ENCODE peak calls at places on chromosomes 1 and 21, in six cellular contexts. One of them, this sample, is unnamed.
A peak's percentile ranks its signal among the peaks of the same experiment; 100 is the strongest.

GRCh38 chr1:170634293-170634692 is 29.6 kb upstream of the PRRX1 start:
- DNase-seq in IMR-90: peak; percentile 93
- DNase-seq in heart right ventricle: no peak
- DNase-seq in AG04449: peak; percentile 82
- DNase-seq in HFFc6: peak; percentile 93
- DNase-seq in HCT116: no peak
- DNase-seq in this sample: no peak

GRCh38 chr1:209398330-209398991 is 185.1 kb upstream of the CAMK1G start:
- DNase-seq in IMR-90: peak; percentile 88
- DNase-seq in heart right ventricle: peak; percentile 40
- DNase-seq in AG04449: peak; percentile 83
- DNase-seq in HCT116: no peak
- DNase-seq in HFFc6: peak; percentile 97
- DNase-seq in this sample: no peak

GRCh38 chr1:53380296-53380695 is 52.4 kb upstream of the LRP8 start:
- DNase-seq in heart right ventricle: no peak
- DNase-seq in HFFc6: no peak
- DNase-seq in HCT116: no peak
- DNase-seq in AG04449: no peak
- DNase-seq in IMR-90: no peak
- DNase-seq in this sample: no peak

GRCh38 chr1:2322065-2322571 is 69.2 kb downstream of the MORN1 start:
- DNase-seq in AG04449: peak; percentile 54
- DNase-seq in HFFc6: peak; percentile 87
- DNase-seq in IMR-90: peak; percentile 80
- DNase-seq in heart right ventricle: peak; percentile 81
- DNase-seq in HCT116: no peak
- DNase-seq in this sample: peak; percentile 36

GRCh38 chr1:50774759-50775351 is 185.2 kb downstream of the FAF1 start:
- DNase-seq in heart right ventricle: no peak
- DNase-seq in IMR-90: peak; percentile 74
- DNase-seq in AG04449: peak; percentile 19
- DNase-seq in HFFc6: peak; percentile 54
- DNase-seq in HCT116: peak; percentile 48
- DNase-seq in this sample: peak; percentile 12

GRCh38 chr1:36966242-36966641 is 68.1 kb downstream of the GRIK3 start:
- DNase-seq in IMR-90: peak; percentile 1
- DNase-seq in heart right ventricle: peak; percentile 16
- DNase-seq in AG04449: no peak
- DNase-seq in HCT116: no peak
- DNase-seq in HFFc6: no peak
- DNase-seq in this sample: peak; percentile 24

GRCh38 chr1:116356673-116357072 is 16.4 kb upstream of the ATP1A1 start:
- DNase-seq in HFFc6: peak; percentile 33
- DNase-seq in IMR-90: peak; percentile 71
- DNase-seq in heart right ventricle: no peak
- DNase-seq in HCT116: no peak
- DNase-seq in AG04449: no peak
- DNase-seq in this sample: no peak

GRCh38 chr1:59596432-59596831 is 218.3 kb upstream of the HOOK1 start:
- DNase-seq in HCT116: no peak
- DNase-seq in IMR-90: peak; percentile 95
- DNase-seq in AG04449: no peak
- DNase-seq in heart right ventricle: peak; percentile 33
- DNase-seq in HFFc6: peak; percentile 73
- DNase-seq in this sample: peak; percentile 15

GRCh38 chr1:2906620-2907019 is 105.1 kb upstream of the TTC34 start:
- DNase-seq in AG04449: no peak
- DNase-seq in heart right ventricle: no peak
- DNase-seq in IMR-90: no peak
- DNase-seq in HFFc6: no peak
- DNase-seq in HCT116: no peak
- DNase-seq in this sample: no peak

GRCh38 chr21:46605759-46606426 is 1.0 kb upstream of the S100B start:
- DNase-seq in AG04449: no peak
- DNase-seq in HFFc6: no peak
- DNase-seq in HCT116: no peak
- DNase-seq in heart right ventricle: peak; percentile 23
- DNase-seq in IMR-90: no peak
- DNase-seq in this sample: no peak

GRCh38 chr1:47635597-47635996 is 197.8 kb downstream of the FOXD2 start:
- DNase-seq in heart right ventricle: no peak
- DNase-seq in AG04449: no peak
- DNase-seq in HCT116: no peak
- DNase-seq in IMR-90: no peak
- DNase-seq in HFFc6: peak; percentile 38
- DNase-seq in this sample: no peak

GRCh38 chr1:172977296-172978027 is 73.3 kb downstream of the TNFSF18 start:
- DNase-seq in AG04449: no peak
- DNase-seq in IMR-90: no peak
- DNase-seq in HCT116: no peak
- DNase-seq in heart right ventricle: no peak
- DNase-seq in HFFc6: no peak
- DNase-seq in this sample: peak; percentile 27

GRCh38 chr1:172980971-172981370 is 69.8 kb downstream of the TNFSF18 start:
- DNase-seq in heart right ventricle: no peak
- DNase-seq in AG04449: no peak
- DNase-seq in HCT116: no peak
- DNase-seq in HFFc6: no peak
- DNase-seq in IMR-90: no peak
- DNase-seq in this sample: no peak

GRCh38 chr1:172978595-172978994 is 72.1 kb downstream of the TNFSF18 start:
- DNase-seq in IMR-90: no peak
- DNase-seq in HCT116: no peak
- DNase-seq in HFFc6: peak; percentile 52
- DNase-seq in heart right ventricle: no peak
- DNase-seq in AG04449: no peak
- DNase-seq in this sample: no peak

GRCh38 chr1:172979828-172980227 is 70.9 kb downstream of the TNFSF18 start:
- DNase-seq in IMR-90: no peak
- DNase-seq in heart right ventricle: no peak
- DNase-seq in AG04449: no peak
- DNase-seq in HCT116: no peak
- DNase-seq in HFFc6: no peak
- DNase-seq in this sample: no peak

GRCh38 chr1:172980456-172980855 is 70.3 kb downstream of the TNFSF18 start:
- DNase-seq in HCT116: no peak
- DNase-seq in IMR-90: peak; percentile 76
- DNase-seq in heart right ventricle: no peak
- DNase-seq in HFFc6: peak; percentile 61
- DNase-seq in AG04449: peak; percentile 29
- DNase-seq in this sample: no peak
- TF ChIP-seq CTCF in HCT116: no peak
- TF ChIP-seq CTCF in IMR-90: no peak
- TF ChIP-seq CTCF in heart right ventricle: no peak
- TF ChIP-seq CTCF in HFFc6: no peak
- TF ChIP-seq CTCF in AG04449: no peak
- TF ChIP-seq CTCF in this sample: no peak

GRCh38 chr21:15842565-15842880 is 112.7 kb downstream of the USP25 start:
- DNase-seq in AG04449: no peak
- DNase-seq in heart right ventricle: no peak
- DNase-seq in HFFc6: no peak
- DNase-seq in HCT116: no peak
- DNase-seq in IMR-90: no peak
- DNase-seq in this sample: no peak
- TF ChIP-seq CTCF in AG04449: no peak
- TF ChIP-seq CTCF in heart right ventricle: no peak
- TF ChIP-seq CTCF in HFFc6: no peak
- TF ChIP-seq CTCF in HCT116: no peak
- TF ChIP-seq CTCF in IMR-90: no peak
- TF ChIP-seq CTCF in this sample: no peak

GRCh38 chr1:29197590-29197924 is 15.9 kb upstream of the SRSF4 start:
- DNase-seq in HFFc6: peak; percentile 45
- DNase-seq in HCT116: peak; percentile 45
- DNase-seq in AG04449: no peak
- DNase-seq in heart right ventricle: no peak
- DNase-seq in IMR-90: peak; percentile 62
- DNase-seq in this sample: peak; percentile 42
- TF ChIP-seq CTCF in HFFc6: peak; percentile 71
- TF ChIP-seq CTCF in HCT116: peak; percentile 67
- TF ChIP-seq CTCF in AG04449: peak; percentile 51
- TF ChIP-seq CTCF in heart right ventricle: peak; percentile 43
- TF ChIP-seq CTCF in IMR-90: peak; percentile 51
- TF ChIP-seq CTCF in this sample: peak; percentile 38

DNA sequence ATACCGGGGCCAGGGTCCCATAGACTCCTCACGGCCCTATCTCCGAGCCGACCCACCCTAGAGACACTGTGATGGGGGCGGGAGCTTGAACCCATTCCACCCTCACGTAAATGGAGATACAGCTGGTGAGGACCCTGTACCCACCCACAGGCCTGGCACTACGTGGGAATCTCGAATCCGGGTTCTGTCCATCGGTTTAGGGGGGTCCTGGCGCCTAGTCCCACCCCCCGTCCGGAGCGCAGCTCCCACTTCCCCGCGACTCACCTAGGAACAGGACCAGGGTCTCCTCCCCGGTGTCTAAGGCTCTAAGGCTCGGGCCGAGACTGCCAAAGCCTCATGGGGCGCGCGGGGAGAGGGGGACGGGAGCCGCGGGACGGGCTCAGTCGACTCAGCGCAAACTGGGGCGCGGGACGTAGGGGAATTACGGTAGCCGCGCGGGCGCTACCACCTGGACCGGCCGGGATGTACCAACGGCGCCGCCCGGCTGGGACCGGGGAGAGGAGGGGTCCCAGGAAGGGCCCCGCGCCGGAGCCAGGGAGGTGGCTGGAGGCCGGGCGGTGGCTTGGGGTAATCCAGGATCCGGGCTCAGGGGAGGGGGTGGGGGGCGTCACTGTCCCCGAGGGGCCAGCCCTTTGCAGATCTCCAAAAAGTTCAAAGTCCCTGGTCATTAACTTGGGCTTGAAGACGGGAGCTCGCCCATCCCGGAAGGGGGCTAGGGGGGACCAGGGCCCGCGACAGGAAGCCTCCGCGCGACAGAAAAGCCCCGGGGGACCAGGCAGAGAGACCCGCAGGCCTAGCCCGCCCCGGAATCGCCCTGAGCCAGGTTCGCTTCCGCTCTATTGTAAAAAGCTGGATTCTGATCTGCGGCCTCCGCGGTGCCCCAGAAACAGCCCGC is 1.0 kb downstream of the PLEKHG5 start:
- DNase-seq in heart right ventricle: no peak
- DNase-seq in AG04449: no peak
- DNase-seq in HFFc6: peak; percentile 64
- DNase-seq in IMR-90: peak; percentile 68
- DNase-seq in HCT116: peak; percentile 59
- DNase-seq in this sample: peak; percentile 62
- TF ChIP-seq CTCF in heart right ventricle: peak; percentile 36
- TF ChIP-seq CTCF in AG04449: no peak
- TF ChIP-seq CTCF in HFFc6: peak; percentile 60
- TF ChIP-seq CTCF in IMR-90: no peak
- TF ChIP-seq CTCF in HCT116: no peak
- TF ChIP-seq CTCF in this sample: no peak

GRCh38 chr1:94801919-94802546 is 18.1 kb upstream of the SLC44A3 start:
- DNase-seq in AG04449: peak; percentile 53
- DNase-seq in IMR-90: peak; percentile 94
- DNase-seq in HCT116: peak; percentile 68
- DNase-seq in heart right ventricle: peak; percentile 21
- DNase-seq in HFFc6: peak; percentile 86
- DNase-seq in this sample: peak; percentile 38
- TF ChIP-seq CTCF in AG04449: peak; percentile 33
- TF ChIP-seq CTCF in IMR-90: peak; percentile 88
- TF ChIP-seq CTCF in HCT116: peak; percentile 47
- TF ChIP-seq CTCF in heart right ventricle: peak; percentile 60
- TF ChIP-seq CTCF in HFFc6: peak; percentile 78
- TF ChIP-seq CTCF in this sample: peak; percentile 47

GRCh38 chr1:185716095-185716494 is 18.1 kb upstream of the HMCN1 start:
- DNase-seq in heart right ventricle: no peak
- DNase-seq in AG04449: no peak
- DNase-seq in IMR-90: no peak
- DNase-seq in HFFc6: no peak
- DNase-seq in HCT116: no peak
- DNase-seq in this sample: no peak

GRCh38 chr1:185720633-185721272 is 13.4 kb upstream of the HMCN1 start:
- DNase-seq in heart right ventricle: peak; percentile 34
- DNase-seq in AG04449: peak; percentile 36
- DNase-seq in IMR-90: peak; percentile 64
- DNase-seq in HCT116: peak; percentile 35
- DNase-seq in HFFc6: peak; percentile 31
- DNase-seq in this sample: peak; percentile 18

GRCh38 chr1:185721553-185721952 is 12.6 kb upstream of the HMCN1 start:
- DNase-seq in HCT116: no peak
- DNase-seq in HFFc6: no peak
- DNase-seq in AG04449: no peak
- DNase-seq in heart right ventricle: no peak
- DNase-seq in IMR-90: no peak
- DNase-seq in this sample: no peak

GRCh38 chr1:185719021-185719420 is 15.2 kb upstream of the HMCN1 start:
- DNase-seq in HCT116: peak; percentile 49
- DNase-seq in HFFc6: peak; percentile 96
- DNase-seq in IMR-90: peak; percentile 92
- DNase-seq in heart right ventricle: peak; percentile 15
- DNase-seq in AG04449: peak; percentile 83
- DNase-seq in this sample: peak; percentile 44
- TF ChIP-seq CTCF in HCT116: peak; percentile 40
- TF ChIP-seq CTCF in HFFc6: peak; percentile 67
- TF ChIP-seq CTCF in IMR-90: peak; percentile 42
- TF ChIP-seq CTCF in heart right ventricle: peak; percentile 10
- TF ChIP-seq CTCF in AG04449: peak; percentile 48
- TF ChIP-seq CTCF in this sample: no peak

GRCh38 chr1:88935522-88936222 is 44.3 kb upstream of the GTF2B start:
- DNase-seq in heart right ventricle: no peak
- DNase-seq in HFFc6: peak; percentile 29
- DNase-seq in AG04449: no peak
- DNase-seq in HCT116: peak; percentile 16
- DNase-seq in IMR-90: peak; percentile 52
- DNase-seq in this sample: peak; percentile 10

GRCh38 chr1:88936223-88936523 is 44.8 kb upstream of the GTF2B start:
- DNase-seq in IMR-90: no peak
- DNase-seq in HFFc6: no peak
- DNase-seq in AG04449: no peak
- DNase-seq in heart right ventricle: no peak
- DNase-seq in HCT116: no peak
- DNase-seq in this sample: no peak

DNA sequence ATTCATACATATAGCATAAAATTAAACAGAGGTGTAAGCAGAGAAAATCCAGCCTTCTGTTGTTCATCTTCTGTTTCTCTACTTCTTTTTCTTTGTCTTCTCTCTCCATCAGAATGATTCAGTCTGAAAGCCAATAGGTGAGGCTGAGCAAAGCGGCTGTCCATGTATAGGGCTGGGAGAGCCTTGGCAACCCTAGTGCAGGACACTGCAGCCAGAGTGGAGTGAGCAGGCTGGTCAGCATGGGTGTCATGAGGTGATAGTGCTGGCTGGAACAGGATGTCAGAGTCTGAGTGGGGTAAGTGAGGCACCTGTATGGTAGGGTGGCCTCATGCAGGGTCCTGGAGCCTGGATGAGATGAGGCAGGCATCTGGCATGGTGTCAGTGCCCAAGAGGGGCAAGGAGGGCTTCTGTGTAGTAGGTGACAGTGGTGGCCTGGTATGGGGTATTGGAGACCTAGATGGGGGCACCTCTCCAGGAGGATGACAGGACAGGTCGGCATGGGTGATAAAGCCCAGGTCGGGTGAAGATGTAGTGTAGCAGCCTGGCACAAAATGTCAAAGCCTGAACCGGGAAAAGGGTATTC is 45.5 kb upstream of the GTF2B start:
- DNase-seq in IMR-90: no peak
- DNase-seq in HCT116: no peak
- DNase-seq in heart right ventricle: no peak
- DNase-seq in HFFc6: no peak
- DNase-seq in AG04449: no peak
- DNase-seq in this sample: no peak
- TF ChIP-seq CTCF in IMR-90: no peak
- TF ChIP-seq CTCF in HCT116: no peak
- TF ChIP-seq CTCF in heart right ventricle: no peak
- TF ChIP-seq CTCF in HFFc6: no peak
- TF ChIP-seq CTCF in AG04449: no peak
- TF ChIP-seq CTCF in this sample: no peak

GRCh38 chr1:4594286-4594991 is 60.0 kb upstream of the AJAP1 start:
- DNase-seq in AG04449: no peak
- DNase-seq in HFFc6: no peak
- DNase-seq in IMR-90: no peak
- DNase-seq in heart right ventricle: no peak
- DNase-seq in HCT116: no peak
- DNase-seq in this sample: no peak
- TF ChIP-seq CTCF in AG04449: no peak
- TF ChIP-seq CTCF in HFFc6: no peak
- TF ChIP-seq CTCF in IMR-90: no peak
- TF ChIP-seq CTCF in heart right ventricle: no peak
- TF ChIP-seq CTCF in HCT116: no peak
- TF ChIP-seq CTCF in this sample: no peak